ENCODE peak calls at places on chromosomes 4 and X, in four cellular contexts. U is natural killer cell, R is omental fat pad, V is HL-60. K is an unnamed sample.

GRCh38 chr4:55346851-55347255 is 811 bp downstream of the SRD5A3 start:
- DNase-seq in U (no peak), V (no peak), R (no peak), K (no peak)

GRCh38 chr4:40685300-40685699 is 55.6 kb upstream of the RBM47 start:
- DNase-seq in R (no peak), U (no peak), V (no peak), K (no peak)

GRCh38 chrX:131723646-131724045 is 179.8 kb downstream of the OR13H1 start:
- DNase-seq in V (no peak), U (no peak), R (no peak), K (no peak)

GRCh38 chr4:5686338-5686737 is 22.0 kb downstream of the EVC2 start:
- DNase-seq in U (no peak), R (no peak), V (no peak), K (no peak)

GRCh38 chrX:43469391-43470054 is 186.6 kb upstream of the MAOA start:
- DNase-seq in R (no peak), U (no peak), V (no peak), K (peak; percentile 5)

GRCh38 chrX:84363674-84364073 is 138.6 kb downstream of the HDX start:
- DNase-seq in R (no peak), V (no peak), U (no peak), K (no peak)

GRCh38 chrX:107773906-107774435 is 1.6 kb downstream of the TSC22D3 start:
- DNase-seq in R (no peak), V (no peak), U (no peak), K (no peak)

GRCh38 chrX:143661286-143661685 is 25.4 kb upstream of the SLITRK4 start:
- DNase-seq in V (no peak), R (no peak), U (no peak), K (no peak)

GRCh38 chrX:41722816-41723215 is 1.2 kb upstream of the GPR82 start:
- DNase-seq in V (no peak), R (no peak), U (no peak), K (no peak)

GRCh38 chr4:164068392-164068791 is 573.9 kb downstream of the TMA16 start:
- DNase-seq in R (no peak), U (no peak), V (no peak), K (no peak)

GRCh38 chrX:70664726-70665125 is 220.1 kb downstream of the DLG3 start:
- DNase-seq in V (no peak), U (no peak), R (no peak), K (no peak)

GRCh38 chrX:103614999-103615398 is 7.2 kb downstream of the TCEAL3 start:
- DNase-seq in U (no peak), R (no peak), V (no peak), K (no peak)

GRCh38 chrX:41384041-41384705 is 50.2 kb downstream of the DDX3X start:
- DNase-seq in V (peak; percentile 87), R (peak; percentile 62), U (no peak), K (no peak)

GRCh38 chrX:155148724-155149537 is 67.3 kb upstream of the VBP1 start:
- DNase-seq in R (no peak), U (no peak), V (peak; percentile 26), K (no peak)

GRCh38 chr4:6986781-6987565 is 56.2 kb upstream of the TADA2B start:
- DNase-seq in R (peak; percentile 80), V (peak; percentile 92), U (peak; percentile 89), K (peak; percentile 94)

GRCh38 chr4:2266181-2266580 is 4.3 kb upstream of the MXD4 start:
- DNase-seq in R (no peak), U (no peak), V (no peak), K (no peak)

GRCh38 chr4:106258145-106259045 is 57.6 kb downstream of the TBCK start:
- DNase-seq in U (no peak), R (no peak), V (no peak), K (no peak)

GRCh38 chrX:124127496-124127895 is 166.0 kb downstream of the STAG2 start:
- DNase-seq in V (no peak), R (no peak), U (no peak), K (no peak)

GRCh38 chr4:3386486-3386885 is 55.3 kb upstream of the HGFAC start:
- DNase-seq in V (no peak), R (no peak), U (no peak), K (no peak)

GRCh38 chrX:12751887-12752286 is 39.3 kb upstream of the PRPS2 start:
- DNase-seq in R (no peak), U (no peak), V (no peak), K (no peak)

GRCh38 chr4:184267673-184268573 is 50.2 kb upstream of the ENPP6 start:
- DNase-seq in V (peak; percentile 91), U (peak; percentile 38), R (no peak), K (peak; percentile 44)

GRCh38 chr4:188221090-188221489 is 81.8 kb downstream of the TRIML1 start:
- DNase-seq in U (no peak), R (no peak), V (no peak), K (no peak)

GRCh38 chr4:71095141-71095939 is 101.9 kb downstream of the DCK start:
- DNase-seq in U (no peak), R (no peak), V (no peak), K (no peak)

GRCh38 chr4:168325591-168325990 is 7.0 kb upstream of the DDX60 start:
- DNase-seq in V (no peak), R (no peak), U (no peak), K (no peak)

GRCh38 chr4:53563824-53564223 is 27.5 kb downstream of the LNX1 start:
- DNase-seq in R (no peak), V (no peak), U (no peak), K (no peak)

GRCh38 chrX:17453791-17454190 is 78.8 kb downstream of the NHS start:
- DNase-seq in V (no peak), R (no peak), U (no peak), K (no peak)

GRCh38 chrX:136630881-136631280 is 17.1 kb upstream of the CD40LG start:
- DNase-seq in R (no peak), V (no peak), U (no peak), K (no peak)

GRCh38 chr4:150236626-150237025 is 158.4 kb downstream of the DCLK2 start:
- DNase-seq in V (no peak), R (no peak), U (no peak), K (no peak)

GRCh38 chr4:186739317-186739716 is 15.7 kb upstream of the FAT1 start:
- DNase-seq in U (no peak), V (no peak), R (no peak), K (no peak)

GRCh38 chr4:25161599-25161960 is 1.3 kb upstream of the SEPSECS start:
- DNase-seq in R (no peak), V (peak; percentile 45), U (no peak), K (no peak)

GRCh38 chrX:95718746-95719145 is 965.9 kb upstream of the DIAPH2 start:
- DNase-seq in V (no peak), R (no peak), U (no peak), K (no peak)

GRCh38 chrX:32524385-32524784 is 687.0 kb downstream of the DMD start:
- DNase-seq in U (no peak), V (no peak), R (no peak), K (no peak)

GRCh38 chrX:130079824-130080406 is 30.4 kb downstream of the ELF4 start:
- DNase-seq in R (no peak), V (peak; percentile 58), U (no peak), K (peak; percentile 45)

GRCh38 chr4:181957088-181957487 is 286.1 kb upstream of the TENM3 start:
- DNase-seq in U (no peak), V (no peak), R (no peak), K (no peak)

GRCh38 chr4:2416564-2417195 is 1.8 kb downstream of the ZFYVE28 start:
- DNase-seq in R (no peak), V (no peak), U (no peak), K (no peak)

GRCh38 chr4:155629183-155629825 is 37.3 kb upstream of the GUCY1A1 start:
- DNase-seq in V (no peak), R (no peak), U (no peak), K (no peak)

GRCh38 chrX:47513697-47514085 is 30.7 kb upstream of the ZNF41 start:
- DNase-seq in U (no peak), R (no peak), V (no peak), K (no peak)

GRCh38 chr4:149120331-149121014 is 678.3 kb upstream of the NR3C2 start:
- DNase-seq in V (no peak), R (no peak), U (no peak), K (no peak)

GRCh38 chr4:172750910-172751309 is 417.7 kb upstream of the GALNT7 start:
- DNase-seq in R (no peak), U (no peak), V (no peak), K (no peak)

K was measured in T-helper 1 cell.